ENCODE peak calls at places on chromosomes 1 and 21, in ten cellular contexts. V is adrenal gland, A is Panc1, Q is suprapubic skin, H is GM23248, L is astrocyte, E is PC-3, T is heart left ventricle, I is colonic mucosa, C is psoas muscle. D is an unnamed sample.

GRCh38 chr21:16239659-16240265 is 510.0 kb downstream of the USP25 start:
- DNase-seq in A (no peak), T (no peak), Q (no peak), L (no peak), I (no peak), V (no peak), C (no peak), H (no peak), E (peak; percentile 44), D (no peak)

GRCh38 chr21:34126269-34126668 is 52.9 kb downstream of the MRPS6 start:
- DNase-seq in Q (no peak), A (no peak), V (no peak), L (peak; percentile 58), C (no peak), T (no peak), E (no peak), I (no peak), H (peak; percentile 65), D (no peak)

GRCh38 chr1:162349635-162350330 is 26.9 kb downstream of the SPATA46 start:
- DNase-seq in H (peak; percentile 72), T (no peak), A (peak; percentile 66), V (no peak), C (no peak), Q (no peak), L (peak; percentile 93), I (peak; percentile 54), E (peak; percentile 80), D (no peak)

GRCh38 chr1:167678422-167678821 is 43.4 kb upstream of the MPZL1 start:
- DNase-seq in I (no peak), E (no peak), L (no peak), C (no peak), Q (no peak), A (no peak), T (no peak), H (no peak), V (no peak), D (no peak)

GRCh38 chr1:63575340-63575826 is 17.8 kb upstream of the PGM1 start:
- DNase-seq in I (no peak), Q (no peak), C (no peak), L (no peak), T (no peak), E (peak; percentile 84), A (peak; percentile 33), V (no peak), H (peak; percentile 41), D (no peak)

GRCh38 chr1:157140068-157140588 is 1.9 kb upstream of the ETV3 start:
- DNase-seq in L (no peak), I (no peak), V (no peak), C (no peak), E (no peak), Q (no peak), A (no peak), T (no peak), H (peak; percentile 76), D (no peak)

GRCh38 chr21:38165466-38166213 is 91.2 kb upstream of the KCNJ15 start:
- DNase-seq in E (no peak), C (no peak), V (no peak), I (no peak), A (no peak), L (peak; percentile 85), H (peak; percentile 23), T (no peak), Q (no peak), D (no peak)

GRCh38 chr1:184061396-184062003 is 10.0 kb downstream of the TSEN15 start:
- DNase-seq in C (no peak), E (no peak), I (no peak), A (no peak), H (peak; percentile 64), T (no peak), Q (no peak), V (no peak), L (peak; percentile 84), D (no peak)

DNA sequence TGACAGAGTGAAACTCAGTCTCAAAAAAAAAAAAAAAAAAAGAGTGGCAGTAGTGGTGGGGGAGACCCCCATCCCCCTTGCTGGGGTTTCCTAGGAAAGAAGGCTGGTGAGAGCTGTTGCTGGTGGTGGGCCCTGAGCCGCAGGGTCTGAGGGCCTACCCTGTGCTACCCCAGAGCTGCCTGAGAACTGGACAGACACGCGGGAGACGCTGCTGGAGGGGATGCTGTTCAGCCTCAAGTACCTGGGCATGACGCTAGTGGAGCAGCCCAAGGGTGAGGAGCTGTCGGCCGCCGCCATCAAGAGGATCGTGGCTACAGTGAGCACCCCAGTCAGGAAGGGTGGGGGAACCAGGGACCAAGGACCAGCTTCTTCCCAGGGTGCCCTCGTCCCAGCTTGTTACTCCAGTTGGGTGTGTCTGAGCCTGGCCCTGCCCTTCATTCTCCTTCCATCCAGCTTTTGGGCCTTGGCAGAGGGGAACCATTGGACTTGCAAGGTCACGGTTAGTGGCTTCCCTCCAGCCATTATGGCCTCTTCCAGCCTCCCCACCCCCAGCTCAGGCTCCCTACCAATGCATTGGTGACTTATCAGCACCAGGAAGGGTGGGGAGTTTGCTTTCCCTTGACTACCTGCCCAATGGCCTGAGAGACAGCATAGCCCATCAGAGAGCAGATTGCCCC is 10.5 kb downstream of the LDLRAP1 start:
- DNase-seq in C (no peak), V (peak; percentile 69), H (no peak), A (no peak), E (no peak), Q (no peak), L (no peak), I (no peak), T (peak; percentile 37), D (no peak)
- H3K4me1 ChIP-seq in C (peaks cover 57% of the 10 kb centered on the region), V (peaks cover 47% of the 10 kb centered on the region), H (peaks cover 19% of the 10 kb centered on the region), A (peaks cover 6% of the 10 kb centered on the region), E (peaks cover 26% of the 10 kb centered on the region), Q (peaks cover 48% of the 10 kb centered on the region), L (peaks cover 30% of the 10 kb centered on the region), I (peaks cover 28% of the 10 kb centered on the region), T (peaks cover 41% of the 10 kb centered on the region), D (peaks cover 62% of the 10 kb centered on the region)

DNA sequence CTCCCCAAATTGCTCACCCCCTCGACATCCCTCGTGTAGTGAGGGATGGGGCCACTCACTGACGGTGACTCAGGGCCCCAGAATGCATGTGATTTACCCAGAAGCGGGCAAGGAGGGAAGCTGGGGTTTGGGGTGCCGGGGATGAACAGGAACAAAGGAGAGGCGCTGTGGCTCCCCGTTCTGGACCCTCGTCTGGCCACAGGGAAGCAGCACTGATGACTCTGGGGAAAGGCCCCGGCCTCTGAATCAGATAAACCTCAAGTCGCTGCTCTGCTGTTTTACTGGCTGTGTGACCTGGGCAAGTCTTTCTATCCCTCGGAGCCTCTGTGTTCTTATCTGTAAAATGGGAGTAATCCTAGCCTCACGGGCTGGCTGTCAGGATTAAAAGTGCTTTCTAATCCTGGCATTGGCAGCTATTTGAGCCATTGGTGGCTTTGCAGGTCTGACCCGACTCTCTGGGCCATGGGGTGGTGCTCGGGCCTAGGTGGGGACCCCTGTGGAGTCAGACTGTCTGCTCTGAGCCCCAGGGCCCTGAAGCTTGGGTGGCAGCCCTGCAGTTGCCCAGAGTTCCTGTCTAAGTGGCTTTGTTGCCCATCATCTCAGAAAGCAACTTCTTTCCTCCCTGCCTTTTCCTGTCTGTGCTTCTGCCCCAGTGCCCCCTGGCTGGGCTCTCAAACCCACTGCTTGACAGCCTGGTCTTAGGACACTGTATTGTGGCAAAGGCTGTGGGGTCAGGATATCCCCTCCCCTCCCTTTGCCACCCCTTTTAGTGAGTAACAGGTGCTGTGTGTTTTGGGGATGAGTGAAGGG is 5.5 kb downstream of the TNFRSF1B start:
- DNase-seq in C (no peak), L (no peak), Q (no peak), A (no peak), H (no peak), I (no peak), T (no peak), V (no peak), E (no peak), D (no peak)
- H3K4me3 ChIP-seq in C (no peak overlapping the region), L (no peak overlapping the region), Q (no peak overlapping the region), A (no peak overlapping the region), H (no peak overlapping the region), I (no peak overlapping the region), T (no peak overlapping the region), V (no peak overlapping the region), E (no peak overlapping the region), D (no peak overlapping the region)

GRCh38 chr1:1058088-1058905 is 15.8 kb downstream of the RNF223 start:
- DNase-seq in V (no peak), L (no peak), E (peak; percentile 48), C (no peak), I (no peak), H (no peak), T (no peak), Q (no peak), A (no peak), D (no peak)

GRCh38 chr1:1061682-1062363 is 12.3 kb downstream of the RNF223 start:
- DNase-seq in C (no peak), E (peak; percentile 49), H (peak; percentile 28), I (no peak), Q (no peak), T (no peak), L (no peak), A (no peak), V (no peak), D (no peak)

GRCh38 chr1:1058921-1059493 is 15.1 kb downstream of the RNF223 start:
- DNase-seq in C (no peak), A (no peak), L (no peak), T (no peak), I (no peak), E (peak; percentile 48), V (no peak), Q (no peak), H (peak; percentile 41), D (no peak)

GRCh38 chr1:1060281-1061000 is 13.7 kb downstream of the RNF223 start:
- DNase-seq in I (no peak), H (no peak), C (no peak), E (no peak), L (no peak), V (no peak), T (no peak), A (no peak), Q (no peak), D (no peak)

DNA sequence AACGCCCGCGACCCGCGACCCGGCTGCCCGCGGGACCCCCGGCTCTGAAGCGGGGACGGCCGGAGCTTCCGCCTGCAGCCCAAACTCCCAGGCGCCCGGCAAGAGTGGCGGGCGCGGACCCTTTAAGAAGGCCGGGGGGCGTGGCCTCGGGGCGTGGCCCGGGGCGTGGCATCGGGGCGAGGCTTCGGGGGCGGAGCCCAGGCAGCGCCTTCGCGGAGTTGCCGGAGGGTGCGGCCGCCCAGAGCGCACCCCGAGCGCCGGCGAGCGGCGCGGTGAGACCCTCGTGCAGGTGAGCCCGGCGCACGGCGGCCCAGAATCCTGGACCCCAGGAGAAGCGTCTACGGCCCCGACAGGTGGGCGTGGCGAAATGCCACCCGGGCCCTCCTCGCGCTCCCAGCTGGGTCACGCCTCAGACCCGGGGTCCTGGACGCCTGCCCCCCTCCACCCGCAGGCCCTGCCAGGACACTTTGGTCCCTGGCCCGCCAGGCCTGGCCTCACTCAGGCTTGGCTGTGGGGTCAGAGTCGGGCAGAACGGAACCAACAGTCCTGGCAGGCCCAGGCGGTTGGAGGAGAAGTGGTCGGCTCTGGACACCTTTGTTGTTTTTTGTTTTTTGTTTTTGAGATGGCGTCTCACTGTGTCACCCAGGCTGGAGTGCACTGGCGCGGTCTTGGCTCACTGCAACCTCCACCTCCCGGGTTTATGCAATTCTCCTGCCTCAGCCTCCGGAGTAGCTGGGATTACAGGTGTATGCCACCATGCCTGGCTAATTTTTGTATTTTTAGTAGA is 14.4 kb downstream of the RNF223 start:
- DNase-seq in V (peak; percentile 70), E (peak; percentile 97), A (no peak), Q (peak; percentile 91), L (peak; percentile 31), I (peak; percentile 94), T (peak; percentile 92), C (peak; percentile 89), H (peak; percentile 89), D (peak; percentile 90)
- H3K4me1 ChIP-seq in V (peaks cover 11% of the 10 kb centered on the region), E (peaks cover 52% of the 10 kb centered on the region), A (peaks cover 20% of the 10 kb centered on the region), Q (peaks cover 48% of the 10 kb centered on the region), L (peaks cover 26% of the 10 kb centered on the region), I (peaks cover 20% of the 10 kb centered on the region), T (peaks cover 6% of the 10 kb centered on the region), C (no peaks in the 10 kb centered on the region), H (no peaks in the 10 kb centered on the region), D (no peaks in the 10 kb centered on the region)

GRCh38 chr1:215830221-215830620 is 263.1 kb downstream of the KCTD3 start:
- DNase-seq in H (no peak), Q (no peak), T (no peak), I (no peak), C (no peak), A (no peak), V (no peak), L (peak; percentile 12), E (no peak), D (no peak)
- H3K4me3 ChIP-seq in H (no peak overlapping the region), Q (no peak overlapping the region), T (no peak overlapping the region), I (no peak overlapping the region), C (no peak overlapping the region), A (no peak overlapping the region), V (no peak overlapping the region), L (no peak overlapping the region), E (no peak overlapping the region), D (no peak overlapping the region)

D was measured in lung.